ENCODE peak calls at places on chromosomes 13 and 19, in seven cellular contexts. Z is AML-193, L is endothelial cell, I is mammary epithelial cell, G is right atrium auricular region, H is NCI-H187 treated with DMSO at 0.1 percent for 48 hours, C is astrocyte of the spinal cord. K is an unnamed sample.

GRCh38 chr13:33994198-33994597 is 176.2 kb downstream of the RFC3 start:
- DNase-seq in Z (no peak), L (no peak), I (no peak), G (no peak), H (no peak), C (no peak), K (no peak)

GRCh38 chr13:45196622-45197021 is 4.2 kb downstream of the KCTD4 start:
- DNase-seq in Z (no peak), L (no peak), I (peak; percentile 98), G (no peak), H (no peak), C (peak; percentile 48), K (no peak)

GRCh38 chr13:33787051-33787591 is 30.8 kb upstream of the RFC3 start:
- DNase-seq in Z (peak; percentile 67), L (no peak), I (peak; percentile 7), G (no peak), H (no peak), C (peak; percentile 2), K (peak; percentile 3)

GRCh38 chr19:48614436-48615144 is at the start of gene FAM83E:
- DNase-seq in Z (no peak), L (no peak), I (no peak), G (no peak), H (peak; percentile 61), C (no peak), K (no peak)

GRCh38 chr13:41973247-41973741 is 12.4 kb upstream of the VWA8 start:
- DNase-seq in Z (no peak), L (no peak), I (no peak), G (no peak), H (no peak), C (no peak), K (no peak)

GRCh38 chr19:32497386-32497785 is 83.6 kb upstream of the PDCD5 start:
- DNase-seq in Z (no peak), L (no peak), I (no peak), G (no peak), H (no peak), C (no peak), K (no peak)

GRCh38 chr13:26529441-26529840 is 28.0 kb upstream of the WASF3 start:
- DNase-seq in Z (peak; percentile 34), L (peak; percentile 69), I (peak; percentile 37), G (no peak), H (no peak), C (peak; percentile 70), K (no peak)

GRCh38 chr13:73259061-73259908 is 200.5 kb downstream of the KLF5 start:
- DNase-seq in Z (no peak), L (no peak), I (no peak), G (no peak), H (no peak), C (no peak), K (no peak)

GRCh38 chr13:30685320-30685859 is 50.0 kb upstream of the ALOX5AP start:
- DNase-seq in Z (no peak), L (no peak), I (no peak), G (no peak), H (no peak), C (no peak), K (no peak)

GRCh38 chr19:19552811-19553210 is 14.7 kb downstream of the CILP2 start:
- DNase-seq in Z (no peak), L (peak; percentile 77), I (no peak), G (no peak), H (no peak), C (no peak), K (no peak)

GRCh38 chr19:6868341-6868740 is 19.0 kb upstream of the ADGRE1 start:
- DNase-seq in Z (peak; percentile 75), L (no peak), I (no peak), G (no peak), H (no peak), C (no peak), K (no peak)

GRCh38 chr13:77980592-77980991 is 62.0 kb upstream of the EDNRB start:
- DNase-seq in Z (no peak), L (no peak), I (peak; percentile 72), G (no peak), H (no peak), C (peak; percentile 76), K (no peak)

GRCh38 chr19:30802424-30803013 is 430.3 kb downstream of the ZNF536 start:
- DNase-seq in Z (no peak), L (no peak), I (no peak), G (no peak), H (no peak), C (no peak), K (no peak)

GRCh38 chr13:113736258-113736731 is 22.7 kb upstream of the TMEM255B start:
- DNase-seq in Z (no peak), L (no peak), I (no peak), G (no peak), H (no peak), C (no peak), K (no peak)

GRCh38 chr13:92769064-92769463 is 457.5 kb upstream of the GPC6 start:
- DNase-seq in Z (no peak), L (no peak), I (no peak), G (no peak), H (no peak), C (no peak), K (no peak)

GRCh38 chr13:37194428-37194861 is 89.0 kb upstream of the CSNK1A1L start:
- DNase-seq in Z (no peak), L (no peak), I (peak; percentile 88), G (no peak), H (no peak), C (peak; percentile 85), K (no peak)

GRCh38 chr13:79862515-79862914 is 381.6 kb downstream of the NDFIP2 start:
- DNase-seq in Z (no peak), L (no peak), I (no peak), G (no peak), H (no peak), C (no peak), K (no peak)

GRCh38 chr19:16830679-16831078 is 1.5 kb downstream of the SIN3B start:
- DNase-seq in Z (no peak), L (no peak), I (no peak), G (no peak), H (no peak), C (peak; percentile 42), K (no peak)

GRCh38 chr19:39679791-39680168 is 24.1 kb downstream of the LGALS16 start:
- DNase-seq in Z (no peak), L (no peak), I (no peak), G (no peak), H (no peak), C (no peak), K (no peak)

GRCh38 chr13:40922437-40923040 is 96.6 kb downstream of the ELF1 start:
- DNase-seq in Z (no peak), L (no peak), I (no peak), G (no peak), H (no peak), C (no peak), K (no peak)

GRCh38 chr13:36778083-36778671 is 40.8 kb upstream of the RFXAP start:
- DNase-seq in Z (no peak), L (no peak), I (peak; percentile 27), G (no peak), H (no peak), C (peak; percentile 63), K (no peak)

GRCh38 chr19:35109395-35110112 is 6.1 kb upstream of the FXYD3 start:
- DNase-seq in Z (no peak), L (no peak), I (no peak), G (no peak), H (no peak), C (no peak), K (no peak)

GRCh38 chr19:19514881-19515763 is at the start of gene TSSK6:
- DNase-seq in Z (no peak), L (no peak), I (no peak), G (no peak), H (no peak), C (no peak), K (no peak)

GRCh38 chr13:40595693-40596092 is 70.7 kb downstream of the FOXO1 start:
- DNase-seq in Z (no peak), L (no peak), I (peak; percentile 26), G (no peak), H (no peak), C (no peak), K (no peak)

GRCh38 chr19:20244356-20244755 is 77.3 kb downstream of the ZNF486 start:
- DNase-seq in Z (no peak), L (no peak), I (no peak), G (no peak), H (no peak), C (no peak), K (peak; percentile 23)

GRCh38 chr13:50309872-50310594 is 294.8 kb downstream of the KCNRG start:
- DNase-seq in Z (no peak), L (no peak), I (no peak), G (no peak), H (no peak), C (no peak), K (no peak)

GRCh38 chr13:27599845-27600553 is 20.3 kb downstream of the LNX2 start:
- DNase-seq in Z (no peak), L (no peak), I (peak; percentile 64), G (no peak), H (no peak), C (peak; percentile 76), K (no peak)

GRCh38 chr13:82088781-82089180 is 1747.9 kb upstream of the SPRY2 start:
- DNase-seq in Z (no peak), L (no peak), I (no peak), G (no peak), H (no peak), C (no peak), K (no peak)

GRCh38 chr19:53131732-53132131 is 978 bp downstream of the ZNF415 start:
- DNase-seq in Z (no peak), L (no peak), I (no peak), G (no peak), H (no peak), C (no peak), K (no peak)

GRCh38 chr19:4971816-4972495 is 3.0 kb downstream of the KDM4B start:
- DNase-seq in Z (no peak), L (no peak), I (no peak), G (no peak), H (no peak), C (no peak), K (no peak)

GRCh38 chr19:805600-806550 is 8.6 kb downstream of the PTBP1 start:
- DNase-seq in Z (no peak), L (no peak), I (no peak), G (no peak), H (no peak), C (no peak), K (no peak)

GRCh38 chr19:37977391-37977790 is 70.4 kb downstream of the SIPA1L3 start:
- DNase-seq in Z (no peak), L (no peak), I (no peak), G (no peak), H (no peak), C (no peak), K (no peak)

GRCh38 chr13:50798923-50799322 is 44.6 kb downstream of the DLEU7 start:
- DNase-seq in Z (no peak), L (no peak), I (peak; percentile 63), G (no peak), H (no peak), C (peak; percentile 61), K (no peak)

GRCh38 chr19:16288544-16288943 is 36.1 kb upstream of the KLF2 start:
- DNase-seq in Z (no peak), L (no peak), I (no peak), G (no peak), H (no peak), C (no peak), K (no peak)

GRCh38 chr13:30173301-30173605 is 134.1 kb downstream of the KATNAL1 start:
- DNase-seq in Z (no peak), L (no peak), I (no peak), G (no peak), H (no peak), C (no peak), K (no peak)

GRCh38 chr13:32390048-32390447 is 37.9 kb downstream of the N4BP2L1 start:
- DNase-seq in Z (no peak), L (no peak), I (no peak), G (no peak), H (no peak), C (no peak), K (no peak)